ENCODE peak calls at places on chromosomes 1 and 21, in nine cellular contexts. I is CD4-positive, alpha-beta T cell; E is effector memory CD4-positive, alpha-beta T cell; L is cardiac muscle cell; M is IMR-90; C is BE2C; K is CD8-positive, alpha-beta T cell; Z is suprapubic skin; N is thoracic aorta. Q is an unnamed sample. For H3K27me3, the result is how much of the 10 kb centered on the place peaks cover.

GRCh38 chr1:9822897-9823692 is 670 bp downstream of the CLSTN1 start:
- DNase-seq in I (peak), L (peak), M (peak), Z (no peak), C (no peak), N (no peak), E (no peak), K (peak), Q (peak)

GRCh38 chr1:237705462-237705861 is 185.3 kb downstream of the ZP4 start:
- DNase-seq in L (no peak), N (no peak), M (no peak), C (no peak), E (no peak), Z (no peak), I (no peak), K (no peak), Q (no peak)

GRCh38 chr1:167456500-167456899 is 61.8 kb downstream of the CD247 start:
- DNase-seq in K (no peak), L (no peak), C (no peak), Z (no peak), E (no peak), M (no peak), N (no peak), I (no peak), Q (no peak)

GRCh38 chr1:31436596-31437432 is 23.8 kb downstream of the SERINC2 start:
- DNase-seq in K (no peak), N (no peak), C (no peak), Z (no peak), M (no peak), L (no peak), E (no peak), I (no peak), Q (no peak)

GRCh38 chr1:175968486-175969182 is 225.2 kb upstream of the TNR start:
- DNase-seq in M (peak), E (no peak), C (no peak), I (no peak), N (no peak), L (no peak), K (no peak), Z (no peak), Q (no peak)

GRCh38 chr1:63322248-63322943 is at the start of gene FOXD3:
- DNase-seq in K (no peak), C (peak), M (peak), Z (peak), L (peak), E (no peak), I (no peak), N (no peak), Q (peak)

GRCh38 chr1:234871710-234872262 is 256.9 kb downstream of the TOMM20 start:
- DNase-seq in C (no peak), M (peak), N (no peak), Z (no peak), E (no peak), L (no peak), I (no peak), K (no peak), Q (no peak)

GRCh38 chr1:220966874-220967631 is 87.8 kb downstream of the HLX start:
- DNase-seq in M (peak), L (peak), K (no peak), Z (no peak), C (peak), E (no peak), I (no peak), N (no peak), Q (no peak)

GRCh38 chr1:33426906-33427305 is 4.0 kb downstream of the PHC2 start:
- DNase-seq in K (no peak), C (no peak), E (no peak), M (no peak), L (no peak), Z (no peak), I (no peak), N (no peak), Q (no peak)

GRCh38 chr1:197692965-197693364 is 82.3 kb downstream of the DENND1B start:
- DNase-seq in N (no peak), C (no peak), I (no peak), Z (no peak), M (peak), E (no peak), K (no peak), L (no peak), Q (no peak)

GRCh38 chr1:41109316-41110263 is 88.1 kb upstream of the SLFNL1 start:
- DNase-seq in K (no peak), I (no peak), L (no peak), M (peak), C (peak), E (no peak), N (no peak), Z (no peak), Q (peak)

GRCh38 chr1:19139711-19140110 is 70.4 kb downstream of the UBR4 start:
- DNase-seq in L (no peak), Z (no peak), I (no peak), N (no peak), M (no peak), K (no peak), C (no peak), E (no peak), Q (no peak)

GRCh38 chr1:36531833-36532232 is 49.1 kb upstream of the CSF3R start:
- DNase-seq in E (no peak), M (no peak), Z (no peak), N (no peak), L (no peak), I (no peak), C (no peak), K (no peak), Q (no peak)

GRCh38 chr1:6794164-6794563 is 8.9 kb downstream of the CAMTA1 start:
- DNase-seq in C (no peak), I (no peak), Z (no peak), E (no peak), M (peak), K (no peak), L (no peak), N (no peak), Q (no peak)

GRCh38 chr1:159869173-159869572 is 6.7 kb upstream of the VSIG8 start:
- DNase-seq in Z (no peak), M (peak), I (no peak), E (no peak), C (no peak), N (no peak), K (no peak), L (no peak), Q (no peak)

DNA sequence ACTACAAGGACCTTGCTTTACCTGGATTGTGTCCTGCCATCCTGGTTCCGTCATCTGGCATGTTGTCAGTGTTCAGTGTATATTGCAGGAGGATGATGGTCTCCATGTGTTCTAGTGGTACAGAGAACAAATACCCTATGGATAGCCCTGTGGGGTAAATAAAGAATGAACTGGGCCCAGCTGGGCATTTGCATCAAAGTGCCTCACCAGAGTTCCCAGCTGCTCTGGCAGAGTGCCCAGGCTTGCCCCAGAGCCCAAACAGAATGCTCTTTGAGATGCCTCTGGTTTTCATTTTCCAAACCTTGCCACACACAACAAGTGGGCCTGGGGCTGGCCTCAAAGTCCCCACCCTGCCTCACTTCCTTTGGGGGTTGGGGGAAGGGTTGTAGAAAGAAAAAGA is 82.1 kb downstream of the LMO4 start:
- DNase-seq in Z (no peak), L (no peak), N (no peak), I (no peak), K (no peak), M (peak), C (peak), E (no peak), Q (peak)
- H3K27me3 ChIP-seq in Z (under half), L (under half), N (under half), I (under half), K (under half), M (under half), C (under half), E (under half), Q (under half)

DNA sequence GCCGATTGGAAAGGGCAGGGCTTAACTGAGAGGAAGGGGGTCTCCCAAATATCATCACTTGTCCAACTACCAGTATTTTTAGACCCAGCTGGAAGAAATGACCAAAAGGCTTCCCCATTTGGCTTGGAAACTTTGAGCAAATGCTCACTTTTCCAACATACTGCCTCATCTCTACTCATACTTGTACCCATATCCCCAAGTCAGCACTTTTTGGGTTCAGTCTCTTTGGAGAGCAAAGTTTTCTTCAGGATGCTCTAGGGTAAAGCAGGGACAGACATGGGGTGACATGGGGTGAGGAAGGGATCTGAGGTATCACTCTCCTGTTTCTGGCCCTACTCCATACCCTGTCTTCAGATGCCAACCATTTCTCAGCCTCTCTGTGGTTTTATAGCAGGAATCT is 27.2 kb downstream of the LRRN2 start:
- DNase-seq in E (no peak), M (no peak), L (no peak), C (no peak), I (no peak), N (no peak), K (no peak), Z (no peak), Q (no peak)
- H3K27me3 ChIP-seq in E (under half), M (under half), L (under half), C (under half), I (under half), N (under half), K (under half), Z (under half), Q (under half)

GRCh38 chr1:216032284-216032683 is 391.0 kb downstream of the USH2A start:
- DNase-seq in L (no peak), M (no peak), C (no peak), N (no peak), E (no peak), Z (no peak), I (no peak), K (no peak), Q (no peak)
- H3K27me3 ChIP-seq in L (under half), M (under half), C (under half), N (under half), E (under half), Z (under half), I (under half), K (under half), Q (under half)

DNA sequence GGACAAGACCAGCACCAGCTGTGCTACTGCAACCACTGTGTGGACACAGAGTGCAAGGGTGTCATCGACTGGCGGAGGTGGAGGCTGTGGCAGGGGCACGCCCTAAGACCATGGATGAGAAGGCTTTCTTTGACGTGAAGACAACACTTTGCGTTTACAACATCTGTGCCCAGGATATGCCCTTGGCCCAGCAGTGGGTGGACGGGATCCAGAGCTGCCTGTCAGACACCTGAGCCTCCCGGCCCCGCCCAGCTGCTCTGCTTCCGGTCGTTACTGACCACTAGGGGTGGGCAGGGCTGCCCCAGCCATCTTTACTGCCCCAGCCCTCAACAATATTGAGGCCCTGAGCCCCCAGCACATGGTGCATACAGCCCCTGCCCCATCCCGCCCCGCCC is 21.4 kb upstream of the NPPB start:
- DNase-seq in I (no peak), E (no peak), C (no peak), K (no peak), M (no peak), L (no peak), N (no peak), Z (no peak), Q (peak)
- H3K27me3 ChIP-seq in I (under half), E (under half), C (under half), K (under half), M (half or more), L (under half), N (under half), Z (under half), Q (under half)

GRCh38 chr21:36676039-36676950 is 22.6 kb upstream of the SIM2 start:
- DNase-seq in I (no peak), K (no peak), L (no peak), N (no peak), C (no peak), E (no peak), Z (no peak), M (no peak), Q (no peak)
- H3K27me3 ChIP-seq in I (under half), K (under half), L (under half), N (under half), C (under half), E (under half), Z (under half), M (under half), Q (under half)

GRCh38 chr1:38502772-38503171 is 356.8 kb downstream of the RRAGC start:
- DNase-seq in E (no peak), K (no peak), Z (no peak), C (peak), N (no peak), M (no peak), I (no peak), L (peak), Q (no peak)
- H3K27me3 ChIP-seq in E (under half), K (under half), Z (under half), C (under half), N (under half), M (under half), I (under half), L (under half), Q (under half)

DNA sequence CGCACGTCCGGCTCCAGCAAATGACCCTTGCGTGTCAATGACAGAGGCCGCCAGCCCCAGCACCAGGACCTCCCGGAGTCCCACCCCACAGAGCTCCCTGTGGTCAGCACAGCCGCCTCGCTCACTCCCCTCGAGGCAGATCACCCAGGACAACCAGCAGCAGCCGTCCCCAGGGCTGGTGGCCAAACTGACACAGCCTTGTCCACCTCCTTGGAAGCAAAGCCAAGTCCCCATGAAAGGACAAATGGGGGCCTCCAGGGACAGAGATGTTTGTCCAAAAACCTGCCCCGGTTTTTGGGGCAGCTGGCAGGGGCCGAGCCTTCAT is 2.1 kb downstream of the KRTAP10-10 start:
- DNase-seq in M (no peak), L (no peak), C (no peak), E (no peak), K (no peak), Z (no peak), N (no peak), I (no peak), Q (no peak)
- H3K27me3 ChIP-seq in M (under half), L (under half), C (under half), E (under half), K (under half), Z (under half), N (under half), I (under half), Q (under half)

GRCh38 chr1:154746620-154747299 is 123.3 kb downstream of the KCNN3 start:
- DNase-seq in L (no peak), C (no peak), E (no peak), K (no peak), M (no peak), Z (no peak), I (no peak), N (no peak), Q (no peak)
- H3K27me3 ChIP-seq in L (under half), C (under half), E (under half), K (under half), M (half or more), Z (under half), I (under half), N (under half), Q (under half)

DNA sequence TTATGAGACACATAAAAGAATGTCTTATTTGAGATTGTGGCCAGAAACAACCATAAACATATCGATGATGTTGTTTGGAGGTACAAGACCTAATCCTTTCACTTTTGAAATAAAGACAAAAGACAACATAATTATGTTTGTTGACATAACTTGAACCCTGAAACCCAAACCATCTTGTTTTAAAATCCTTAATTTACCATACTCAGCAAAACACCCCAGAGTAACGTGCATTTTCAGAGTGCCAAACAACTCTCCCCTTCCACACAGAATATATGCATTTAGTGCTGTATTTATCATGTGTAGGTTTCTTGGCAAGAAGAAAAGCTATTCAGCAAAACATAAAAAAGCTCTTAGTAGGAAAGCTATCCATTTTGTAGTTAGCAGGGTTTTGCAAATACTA is 17.5 kb downstream of the SIM2 start:
- DNase-seq in K (no peak), C (no peak), M (no peak), N (no peak), I (no peak), Z (no peak), L (no peak), E (no peak), Q (no peak)
- H3K27me3 ChIP-seq in K (under half), C (half or more), M (half or more), N (under half), I (half or more), Z (half or more), L (half or more), E (under half), Q (half or more)

Q was measured in psoas muscle.